ENCODE peak calls at places on chromosomes 12 and 14, in nine cellular contexts. One of them, this sample, is unnamed.

GRCh38 chr12:12210983-12211382 is 55.9 kb downstream of the LRP6 start:
- DNase-seq in activated B cell treated with CpG ODN at 0.5 μM for 24 hours: no peak
- DNase-seq in OCI-LY7: no peak
- DNase-seq in astrocyte of the cerebellum: no peak
- DNase-seq in GM23338: no peak
- DNase-seq in cardiac muscle cell: no peak
- DNase-seq in A549: no peak
- DNase-seq in cardiac fibroblast: no peak
- DNase-seq in GM10248: no peak
- DNase-seq in this sample: no peak

GRCh38 chr12:53425515-53426150 is 2.0 kb downstream of the AMHR2 start:
- DNase-seq in A549: no peak
- DNase-seq in cardiac muscle cell: peak
- DNase-seq in OCI-LY7: no peak
- DNase-seq in GM10248: no peak
- DNase-seq in astrocyte of the cerebellum: no peak
- DNase-seq in cardiac fibroblast: no peak
- DNase-seq in GM23338: no peak
- DNase-seq in activated B cell treated with CpG ODN at 0.5 μM for 24 hours: no peak
- DNase-seq in this sample: no peak

GRCh38 chr12:109792992-109793391 is 40.2 kb downstream of the TRPV4 start:
- DNase-seq in cardiac muscle cell: no peak
- DNase-seq in astrocyte of the cerebellum: no peak
- DNase-seq in A549: no peak
- DNase-seq in cardiac fibroblast: no peak
- DNase-seq in GM23338: no peak
- DNase-seq in activated B cell treated with CpG ODN at 0.5 μM for 24 hours: no peak
- DNase-seq in OCI-LY7: no peak
- DNase-seq in GM10248: no peak
- DNase-seq in this sample: no peak

GRCh38 chr14:55160989-55161388 is 30.4 kb downstream of the DLGAP5 start:
- DNase-seq in A549: peak
- DNase-seq in GM10248: peak
- DNase-seq in cardiac muscle cell: peak
- DNase-seq in GM23338: no peak
- DNase-seq in activated B cell treated with CpG ODN at 0.5 μM for 24 hours: no peak
- DNase-seq in cardiac fibroblast: peak
- DNase-seq in OCI-LY7: peak
- DNase-seq in astrocyte of the cerebellum: peak
- DNase-seq in this sample: peak

GRCh38 chr12:117518594-117519270 is 157.3 kb upstream of the NOS1 start:
- DNase-seq in activated B cell treated with CpG ODN at 0.5 μM for 24 hours: no peak
- DNase-seq in OCI-LY7: no peak
- DNase-seq in A549: peak
- DNase-seq in cardiac muscle cell: no peak
- DNase-seq in astrocyte of the cerebellum: no peak
- DNase-seq in GM23338: no peak
- DNase-seq in GM10248: no peak
- DNase-seq in cardiac fibroblast: no peak
- DNase-seq in this sample: no peak

GRCh38 chr12:114479831-114480230 is 73.9 kb upstream of the TBX5 start:
- DNase-seq in GM10248: no peak
- DNase-seq in OCI-LY7: no peak
- DNase-seq in cardiac muscle cell: peak
- DNase-seq in GM23338: peak
- DNase-seq in activated B cell treated with CpG ODN at 0.5 μM for 24 hours: no peak
- DNase-seq in cardiac fibroblast: no peak
- DNase-seq in astrocyte of the cerebellum: no peak
- DNase-seq in A549: no peak
- DNase-seq in this sample: no peak

GRCh38 chr12:118537481-118537917 is 161.1 kb downstream of the SUDS3 start:
- DNase-seq in astrocyte of the cerebellum: no peak
- DNase-seq in A549: no peak
- DNase-seq in cardiac fibroblast: no peak
- DNase-seq in activated B cell treated with CpG ODN at 0.5 μM for 24 hours: no peak
- DNase-seq in OCI-LY7: no peak
- DNase-seq in cardiac muscle cell: no peak
- DNase-seq in GM23338: peak
- DNase-seq in GM10248: no peak
- DNase-seq in this sample: no peak

GRCh38 chr12:21434704-21435103 is 2.8 kb upstream of the PYROXD1 start:
- DNase-seq in GM10248: no peak
- DNase-seq in A549: no peak
- DNase-seq in cardiac muscle cell: no peak
- DNase-seq in OCI-LY7: no peak
- DNase-seq in GM23338: no peak
- DNase-seq in activated B cell treated with CpG ODN at 0.5 μM for 24 hours: no peak
- DNase-seq in astrocyte of the cerebellum: no peak
- DNase-seq in cardiac fibroblast: peak
- DNase-seq in this sample: no peak

GRCh38 chr12:32455607-32456063 is 56.3 kb downstream of the FGD4 start:
- DNase-seq in activated B cell treated with CpG ODN at 0.5 μM for 24 hours: no peak
- DNase-seq in GM23338: peak
- DNase-seq in cardiac muscle cell: peak
- DNase-seq in A549: peak
- DNase-seq in cardiac fibroblast: peak
- DNase-seq in GM10248: peak
- DNase-seq in astrocyte of the cerebellum: peak
- DNase-seq in OCI-LY7: peak
- DNase-seq in this sample: peak

GRCh38 chr14:66003082-66003740 is 483.0 kb upstream of the CCDC196 start:
- DNase-seq in A549: no peak
- DNase-seq in cardiac fibroblast: no peak
- DNase-seq in activated B cell treated with CpG ODN at 0.5 μM for 24 hours: no peak
- DNase-seq in cardiac muscle cell: no peak
- DNase-seq in GM23338: peak
- DNase-seq in OCI-LY7: no peak
- DNase-seq in GM10248: no peak
- DNase-seq in astrocyte of the cerebellum: no peak
- DNase-seq in this sample: no peak

GRCh38 chr12:127742231-127742630 is 524.7 kb upstream of the TMEM132C start:
- DNase-seq in astrocyte of the cerebellum: no peak
- DNase-seq in cardiac fibroblast: no peak
- DNase-seq in activated B cell treated with CpG ODN at 0.5 μM for 24 hours: no peak
- DNase-seq in A549: no peak
- DNase-seq in OCI-LY7: no peak
- DNase-seq in cardiac muscle cell: no peak
- DNase-seq in GM10248: no peak
- DNase-seq in GM23338: no peak
- DNase-seq in this sample: no peak

GRCh38 chr14:82778008-82778407 is 1244.4 kb upstream of the SEL1L start:
- DNase-seq in GM23338: no peak
- DNase-seq in astrocyte of the cerebellum: no peak
- DNase-seq in cardiac muscle cell: no peak
- DNase-seq in activated B cell treated with CpG ODN at 0.5 μM for 24 hours: no peak
- DNase-seq in A549: no peak
- DNase-seq in GM10248: no peak
- DNase-seq in OCI-LY7: no peak
- DNase-seq in cardiac fibroblast: no peak
- DNase-seq in this sample: no peak
- TF ChIP-seq CTCF in GM23338: no peak
- TF ChIP-seq CTCF in astrocyte of the cerebellum: no peak
- TF ChIP-seq CTCF in cardiac muscle cell: no peak
- TF ChIP-seq CTCF in activated B cell treated with CpG ODN at 0.5 μM for 24 hours: no peak
- TF ChIP-seq CTCF in A549: no peak
- TF ChIP-seq CTCF in GM10248: no peak
- TF ChIP-seq CTCF in OCI-LY7: no peak
- TF ChIP-seq CTCF in cardiac fibroblast: no peak
- TF ChIP-seq CTCF in this sample: no peak

DNA sequence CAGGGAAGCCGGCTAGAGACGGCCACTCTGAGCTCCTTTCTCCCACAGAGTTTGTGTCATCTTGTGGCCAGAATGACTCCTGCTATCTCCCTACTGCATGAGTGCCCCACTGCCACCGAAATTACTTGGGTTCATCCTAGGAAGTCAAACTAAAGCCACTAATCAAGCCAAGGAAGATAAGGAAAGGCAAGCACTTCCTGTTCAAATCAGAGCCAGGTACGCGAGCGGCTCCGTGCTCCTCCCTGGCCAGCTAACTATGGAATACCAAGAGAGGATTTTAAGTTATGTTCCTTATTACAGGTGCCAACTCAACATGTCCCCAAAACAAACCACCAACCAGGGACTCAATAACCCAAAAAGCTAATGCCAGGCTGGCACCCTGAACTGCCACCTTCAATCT is 15.9 kb upstream of the RAB35 start:
- DNase-seq in OCI-LY7: no peak
- DNase-seq in astrocyte of the cerebellum: no peak
- DNase-seq in A549: no peak
- DNase-seq in GM23338: no peak
- DNase-seq in cardiac fibroblast: no peak
- DNase-seq in GM10248: no peak
- DNase-seq in cardiac muscle cell: no peak
- DNase-seq in activated B cell treated with CpG ODN at 0.5 μM for 24 hours: no peak
- DNase-seq in this sample: no peak
- TF ChIP-seq CTCF in OCI-LY7: no peak
- TF ChIP-seq CTCF in astrocyte of the cerebellum: no peak
- TF ChIP-seq CTCF in A549: no peak
- TF ChIP-seq CTCF in GM23338: no peak
- TF ChIP-seq CTCF in cardiac fibroblast: no peak
- TF ChIP-seq CTCF in GM10248: no peak
- TF ChIP-seq CTCF in cardiac muscle cell: no peak
- TF ChIP-seq CTCF in activated B cell treated with CpG ODN at 0.5 μM for 24 hours: no peak
- TF ChIP-seq CTCF in this sample: no peak

GRCh38 chr12:93146278-93146939 is 217.3 kb upstream of the EEA1 start:
- DNase-seq in GM10248: no peak
- DNase-seq in A549: no peak
- DNase-seq in cardiac muscle cell: peak
- DNase-seq in OCI-LY7: no peak
- DNase-seq in GM23338: no peak
- DNase-seq in astrocyte of the cerebellum: no peak
- DNase-seq in cardiac fibroblast: peak
- DNase-seq in activated B cell treated with CpG ODN at 0.5 μM for 24 hours: no peak
- DNase-seq in this sample: no peak

GRCh38 chr12:93145086-93145485 is 216.0 kb upstream of the EEA1 start:
- DNase-seq in cardiac fibroblast: no peak
- DNase-seq in OCI-LY7: no peak
- DNase-seq in A549: no peak
- DNase-seq in GM10248: no peak
- DNase-seq in GM23338: no peak
- DNase-seq in activated B cell treated with CpG ODN at 0.5 μM for 24 hours: no peak
- DNase-seq in cardiac muscle cell: no peak
- DNase-seq in astrocyte of the cerebellum: no peak
- DNase-seq in this sample: no peak

GRCh38 chr12:93149228-93149627 is 220.1 kb upstream of the EEA1 start:
- DNase-seq in activated B cell treated with CpG ODN at 0.5 μM for 24 hours: no peak
- DNase-seq in GM23338: no peak
- DNase-seq in cardiac fibroblast: no peak
- DNase-seq in GM10248: no peak
- DNase-seq in OCI-LY7: no peak
- DNase-seq in A549: no peak
- DNase-seq in cardiac muscle cell: no peak
- DNase-seq in astrocyte of the cerebellum: no peak
- DNase-seq in this sample: no peak

GRCh38 chr12:93148412-93148811 is 219.3 kb upstream of the EEA1 start:
- DNase-seq in A549: no peak
- DNase-seq in GM10248: no peak
- DNase-seq in activated B cell treated with CpG ODN at 0.5 μM for 24 hours: no peak
- DNase-seq in OCI-LY7: no peak
- DNase-seq in cardiac muscle cell: no peak
- DNase-seq in GM23338: no peak
- DNase-seq in cardiac fibroblast: no peak
- DNase-seq in astrocyte of the cerebellum: no peak
- DNase-seq in this sample: no peak

GRCh38 chr12:93146970-93147369 is 217.9 kb upstream of the EEA1 start:
- DNase-seq in GM23338: no peak
- DNase-seq in activated B cell treated with CpG ODN at 0.5 μM for 24 hours: no peak
- DNase-seq in astrocyte of the cerebellum: no peak
- DNase-seq in cardiac muscle cell: no peak
- DNase-seq in OCI-LY7: no peak
- DNase-seq in A549: no peak
- DNase-seq in cardiac fibroblast: no peak
- DNase-seq in GM10248: no peak
- DNase-seq in this sample: no peak
- TF ChIP-seq CTCF in GM23338: no peak
- TF ChIP-seq CTCF in activated B cell treated with CpG ODN at 0.5 μM for 24 hours: no peak
- TF ChIP-seq CTCF in astrocyte of the cerebellum: no peak
- TF ChIP-seq CTCF in cardiac muscle cell: no peak
- TF ChIP-seq CTCF in OCI-LY7: no peak
- TF ChIP-seq CTCF in A549: no peak
- TF ChIP-seq CTCF in cardiac fibroblast: no peak
- TF ChIP-seq CTCF in GM10248: no peak
- TF ChIP-seq CTCF in this sample: no peak

DNA sequence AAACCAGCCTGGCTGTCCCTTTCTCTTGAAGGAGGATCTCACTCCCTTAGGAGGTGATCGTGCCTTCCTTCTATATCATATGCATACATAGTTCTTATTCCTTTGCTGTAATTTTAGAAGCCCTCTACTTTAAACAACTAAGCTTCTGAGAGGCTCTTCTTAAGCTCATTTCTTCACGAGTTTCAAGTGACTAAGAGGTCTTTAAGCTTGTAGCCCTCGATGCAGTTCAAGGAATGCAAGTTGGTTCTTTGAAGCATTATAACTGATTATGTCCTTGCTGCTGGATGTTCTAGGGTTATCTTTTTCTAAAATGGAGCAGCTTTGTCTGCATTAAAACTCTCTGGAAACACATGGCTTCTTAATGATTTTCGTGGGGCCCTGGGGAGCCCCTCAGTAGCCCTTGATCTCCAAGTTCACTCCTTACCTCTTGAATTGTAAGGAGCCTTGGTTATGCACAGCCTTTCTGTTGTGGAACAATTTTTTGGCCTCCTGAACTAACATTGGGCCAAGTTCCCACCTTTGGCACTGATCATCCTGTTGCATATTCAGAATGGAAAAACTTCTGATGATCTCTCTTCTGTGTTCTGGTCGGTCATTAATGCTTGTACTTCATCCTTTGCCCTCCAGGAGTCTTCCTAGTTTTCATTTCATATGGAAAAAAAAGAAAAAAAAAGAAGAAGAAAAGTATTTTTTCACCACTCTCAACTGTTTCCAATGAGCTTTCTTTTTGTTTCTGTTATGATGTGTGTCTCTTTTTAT is 12.6 kb downstream of the RASSF8 start:
- DNase-seq in GM10248: no peak
- DNase-seq in A549: no peak
- DNase-seq in OCI-LY7: no peak
- DNase-seq in cardiac fibroblast: no peak
- DNase-seq in cardiac muscle cell: peak
- DNase-seq in activated B cell treated with CpG ODN at 0.5 μM for 24 hours: no peak
- DNase-seq in astrocyte of the cerebellum: no peak
- DNase-seq in GM23338: no peak
- DNase-seq in this sample: no peak
- TF ChIP-seq CTCF in GM10248: no peak
- TF ChIP-seq CTCF in A549: no peak
- TF ChIP-seq CTCF in OCI-LY7: no peak
- TF ChIP-seq CTCF in cardiac fibroblast: peak
- TF ChIP-seq CTCF in cardiac muscle cell: peak
- TF ChIP-seq CTCF in activated B cell treated with CpG ODN at 0.5 μM for 24 hours: no peak
- TF ChIP-seq CTCF in astrocyte of the cerebellum: peak
- TF ChIP-seq CTCF in GM23338: no peak
- TF ChIP-seq CTCF in this sample: no peak

DNA sequence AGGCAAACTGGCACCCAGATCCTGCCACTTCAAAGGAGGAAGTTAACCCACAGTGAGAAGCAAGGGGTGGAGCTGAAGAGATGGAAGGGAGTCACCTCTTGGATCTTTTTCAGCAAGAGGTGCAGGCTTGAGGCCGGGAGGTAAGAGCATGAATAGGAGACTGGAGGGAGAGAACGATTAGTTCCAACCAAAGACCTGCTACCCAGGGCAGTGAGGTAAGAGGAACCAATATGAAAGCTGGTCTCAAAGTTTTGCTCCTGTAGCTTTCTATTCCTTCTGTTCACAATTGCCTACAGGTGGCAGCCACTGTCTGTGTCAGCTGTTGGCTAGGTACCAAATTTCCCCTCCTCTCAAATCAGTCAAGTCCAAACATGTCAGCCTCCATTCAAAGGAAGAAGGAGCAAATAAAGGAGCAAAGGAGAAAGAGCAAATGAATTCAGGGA is 14.9 kb upstream of the TAC3 start:
- DNase-seq in GM10248: peak
- DNase-seq in activated B cell treated with CpG ODN at 0.5 μM for 24 hours: no peak
- DNase-seq in GM23338: peak
- DNase-seq in astrocyte of the cerebellum: no peak
- DNase-seq in cardiac muscle cell: no peak
- DNase-seq in OCI-LY7: peak
- DNase-seq in cardiac fibroblast: no peak
- DNase-seq in A549: peak
- DNase-seq in this sample: peak
- TF ChIP-seq CTCF in GM10248: no peak
- TF ChIP-seq CTCF in activated B cell treated with CpG ODN at 0.5 μM for 24 hours: no peak
- TF ChIP-seq CTCF in GM23338: peak
- TF ChIP-seq CTCF in astrocyte of the cerebellum: no peak
- TF ChIP-seq CTCF in cardiac muscle cell: no peak
- TF ChIP-seq CTCF in OCI-LY7: peak
- TF ChIP-seq CTCF in cardiac fibroblast: no peak
- TF ChIP-seq CTCF in A549: no peak
- TF ChIP-seq CTCF in this sample: peak